ENCODE peak calls at places on chromosomes 12 and 14, in four cellular contexts. V, D, W and B are unnamed samples.

GRCh38 chr14:99619873-99620834 is 16.1 kb upstream of the CCDC85C start:
- DNase-seq in W (no peak), V (peak), D (peak), B (no peak)

GRCh38 chr12:75947171-75947723 is 84.3 kb downstream of the PHLDA1 start:
- DNase-seq in D (no peak), V (no peak), W (no peak), B (no peak)

GRCh38 chr14:61950340-61950739 is 188.1 kb downstream of the SNAPC1 start:
- DNase-seq in W (no peak), D (no peak), V (no peak), B (peak)

GRCh38 chr12:109793411-109793810 is 39.8 kb downstream of the TRPV4 start:
- DNase-seq in W (no peak), V (no peak), D (no peak), B (no peak)

GRCh38 chr14:77849711-77850110 is 49.8 kb downstream of the ADCK1 start:
- DNase-seq in W (no peak), V (peak), D (no peak), B (no peak)

GRCh38 chr14:100891051-100891450 is 12.5 kb downstream of the RTL1 start:
- DNase-seq in V (no peak), D (no peak), W (no peak), B (peak)

GRCh38 chr14:61203059-61203753 is 77.9 kb downstream of the TMEM30B start:
- DNase-seq in D (no peak), V (no peak), W (no peak), B (no peak)

GRCh38 chr12:7142057-7142644 is 12.0 kb downstream of the CLSTN3 start:
- DNase-seq in V (no peak), D (peak), W (peak), B (peak)

GRCh38 chr14:61219256-61219655 is 61.9 kb downstream of the TMEM30B start:
- DNase-seq in V (no peak), W (no peak), D (no peak), B (no peak)

GRCh38 chr12:65238609-65239008 is 39.9 kb upstream of the MSRB3 start:
- DNase-seq in W (no peak), V (no peak), D (no peak), B (no peak)

GRCh38 chr12:120094485-120094884 is 22.1 kb downstream of the RAB35 start:
- DNase-seq in V (no peak), W (no peak), D (no peak), B (no peak)

GRCh38 chr12:70982286-70982685 is 61.7 kb upstream of the PTPRR start:
- DNase-seq in D (no peak), W (no peak), V (no peak), B (no peak)

GRCh38 chr14:49598182-49598478 is 610 bp upstream of the LRR1 start:
- DNase-seq in D (no peak), W (no peak), V (no peak), B (peak)

GRCh38 chr12:11716794-11717532 is 67.5 kb downstream of the ETV6 start:
- DNase-seq in V (peak), D (peak), W (no peak), B (no peak)

GRCh38 chr12:30417697-30418231 is 277.9 kb downstream of the IPO8 start:
- DNase-seq in D (peak), W (no peak), V (peak), B (no peak)

GRCh38 chr12:1913377-1914115 is 4.9 kb downstream of the CACNA2D4 start:
- DNase-seq in D (no peak), W (no peak), V (no peak), B (peak)

GRCh38 chr14:104687601-104688504 is 1.6 kb upstream of the INF2 start:
- DNase-seq in W (no peak), D (no peak), V (peak), B (no peak)

GRCh38 chr12:106138279-106138645 is 492 bp downstream of the NUAK1 start:
- DNase-seq in D (no peak), V (no peak), W (peak), B (no peak)

GRCh38 chr12:16389594-16389993 is 42.1 kb downstream of the MGST1 start:
- DNase-seq in D (no peak), W (no peak), V (peak), B (no peak)

GRCh38 chr12:70756118-70756517 is 118.9 kb upstream of the PTPRB start:
- DNase-seq in W (no peak), D (peak), V (peak), B (no peak)

GRCh38 chr12:47652491-47653234 is 53.2 kb downstream of the RPAP3 start:
- DNase-seq in D (no peak), V (no peak), W (no peak), B (no peak)

GRCh38 chr12:104930388-104931326 is 27.4 kb downstream of the SLC41A2 start:
- DNase-seq in D (peak), V (no peak), W (no peak), B (no peak)

GRCh38 chr12:77777274-77777673 is 53.4 kb upstream of the NAV3 start:
- DNase-seq in W (no peak), V (peak), D (peak), B (no peak)

GRCh38 chr12:11757095-11757494 is 107.6 kb downstream of the ETV6 start:
- DNase-seq in D (no peak), V (no peak), W (no peak), B (no peak)

GRCh38 chr12:68621092-68622081 is 10.7 kb downstream of the RAP1B start:
- DNase-seq in D (peak), W (no peak), V (no peak), B (no peak)

GRCh38 chr14:94164685-94165431 is 9.3 kb upstream of the PPP4R4 start:
- DNase-seq in V (no peak), W (no peak), D (no peak), B (peak)

GRCh38 chr12:107461222-107461980 is 224.2 kb upstream of the PWP1 start:
- DNase-seq in W (no peak), D (no peak), V (peak), B (no peak)

GRCh38 chr12:125983784-125984510 is 918.7 kb downstream of the AACS start:
- DNase-seq in D (no peak), W (no peak), V (peak), B (peak)

GRCh38 chr12:68056300-68056699 is 67.1 kb downstream of the IFNG-AS1 start:
- DNase-seq in D (no peak), W (no peak), V (no peak), B (no peak)

GRCh38 chr14:58072288-58073071 is 79.5 kb downstream of the ARMH4 start:
- DNase-seq in D (peak), V (peak), W (peak), B (peak)

GRCh38 chr12:126204326-126204725 is 1139.1 kb downstream of the AACS start:
- DNase-seq in W (no peak), V (no peak), D (no peak), B (no peak)

GRCh38 chr12:94163850-94164249 is 15.5 kb downstream of the PLXNC1 start:
- DNase-seq in W (no peak), V (no peak), D (no peak), B (no peak)

GRCh38 chr14:67674139-67674479 is 323 bp downstream of the VTI1B start:
- DNase-seq in V (peak), D (peak), W (peak), B (peak)

GRCh38 chr12:51246254-51246853 is 7.7 kb downstream of the DAZAP2 start:
- DNase-seq in V (no peak), D (peak), W (no peak), B (no peak)

GRCh38 chr12:121590476-121591143 is 9.8 kb upstream of the KDM2B start:
- DNase-seq in V (peak), D (no peak), W (peak), B (no peak)

GRCh38 chr14:104378636-104379225 is 200.8 kb upstream of the C14orf180 start:
- DNase-seq in V (no peak), D (no peak), W (no peak), B (no peak)

GRCh38 chr12:71799105-71799504 is 40.5 kb upstream of the TBC1D15 start:
- DNase-seq in D (peak), V (peak), W (no peak), B (no peak)